ENCODE peak calls at places on chromosome 15, in seven cellular contexts. O is upper lobe of right lung, M is adrenal gland, P is spleen, K is tibial nerve, T is body of pancreas, J is uterus. L is an unnamed sample.
A peak's percentile ranks its signal among the peaks of the same experiment; 100 is the strongest.

GRCh38 chr15:50066202-50066601 is 52.8 kb downstream of the ATP8B4 start:
- DNase-seq in O (no peak), M (no peak), P (no peak), K (no peak), T (no peak), J (no peak), L (no peak)

GRCh38 chr15:66251065-66251789 is 2.3 kb downstream of the MEGF11 start:
- DNase-seq in O (no peak), M (no peak), P (no peak), K (no peak), T (no peak), J (no peak), L (no peak)

GRCh38 chr15:35673093-35673573 is 127.2 kb upstream of the DPH6 start:
- DNase-seq in O (no peak), M (no peak), P (no peak), K (no peak), T (no peak), J (no peak), L (no peak)

GRCh38 chr15:51030649-51031316 is 63.9 kb downstream of the TNFAIP8L3 start:
- DNase-seq in O (no peak), M (peak; percentile 64), P (no peak), K (no peak), T (peak; percentile 35), J (no peak), L (no peak)

GRCh38 chr15:94225616-94226015 is 5.7 kb upstream of the MCTP2 start:
- DNase-seq in O (no peak), M (no peak), P (no peak), K (no peak), T (no peak), J (no peak), L (no peak)

GRCh38 chr15:63891079-63891762 is 57.5 kb upstream of the HERC1 start:
- DNase-seq in O (peak; percentile 87), M (peak; percentile 80), P (peak; percentile 93), K (peak; percentile 71), T (peak; percentile 85), J (peak; percentile 66), L (peak; percentile 81)

GRCh38 chr15:84826369-84826823 is 9.2 kb downstream of the ALPK3 start:
- DNase-seq in O (no peak), M (no peak), P (no peak), K (peak; percentile 57), T (peak; percentile 84), J (no peak), L (no peak)

GRCh38 chr15:89416339-89417183 is 79.8 kb downstream of the RHCG start:
- DNase-seq in O (peak; percentile 80), M (peak; percentile 34), P (peak; percentile 86), K (peak; percentile 31), T (peak; percentile 81), J (peak; percentile 25), L (no peak)

GRCh38 chr15:46644493-46645481 is 1010.0 kb downstream of the SQOR start:
- DNase-seq in O (no peak), M (no peak), P (no peak), K (no peak), T (no peak), J (no peak), L (no peak)

GRCh38 chr15:62977952-62978811 is 64.4 kb upstream of the TPM1 start:
- DNase-seq in O (no peak), M (no peak), P (no peak), K (no peak), T (no peak), J (no peak), L (no peak)

GRCh38 chr15:99450896-99451358 is 114.9 kb upstream of the MEF2A start:
- DNase-seq in O (peak; percentile 78), M (peak; percentile 68), P (no peak), K (peak; percentile 47), T (peak; percentile 41), J (peak; percentile 76), L (peak; percentile 85)

GRCh38 chr15:48250640-48251076 is 44.6 kb downstream of the SLC12A1 start:
- DNase-seq in O (no peak), M (peak; percentile 27), P (no peak), K (peak; percentile 68), T (peak; percentile 12), J (no peak), L (no peak)

GRCh38 chr15:55552926-55553325 is 35.2 kb downstream of the PYGO1 start:
- DNase-seq in O (no peak), M (no peak), P (no peak), K (no peak), T (no peak), J (no peak), L (peak; percentile 26)

GRCh38 chr15:71748327-71748726 is 62.0 kb upstream of the NR2E3 start:
- DNase-seq in O (no peak), M (no peak), P (no peak), K (no peak), T (no peak), J (no peak), L (no peak)

GRCh38 chr15:82597815-82598214 is 49.3 kb downstream of the CPEB1 start:
- DNase-seq in O (no peak), M (no peak), P (no peak), K (no peak), T (no peak), J (no peak), L (no peak)

GRCh38 chr15:48016865-48017264 is 103.9 kb upstream of the SLC24A5 start:
- DNase-seq in O (no peak), M (no peak), P (no peak), K (no peak), T (no peak), J (no peak), L (no peak)

GRCh38 chr15:66147440-66147839 is 106.1 kb downstream of the MEGF11 start:
- DNase-seq in O (no peak), M (no peak), P (no peak), K (no peak), T (peak; percentile 56), J (no peak), L (no peak)

GRCh38 chr15:71386448-71387236 is 271.4 kb downstream of the THSD4 start:
- DNase-seq in O (no peak), M (no peak), P (no peak), K (peak; percentile 14), T (no peak), J (no peak), L (no peak)

DNA sequence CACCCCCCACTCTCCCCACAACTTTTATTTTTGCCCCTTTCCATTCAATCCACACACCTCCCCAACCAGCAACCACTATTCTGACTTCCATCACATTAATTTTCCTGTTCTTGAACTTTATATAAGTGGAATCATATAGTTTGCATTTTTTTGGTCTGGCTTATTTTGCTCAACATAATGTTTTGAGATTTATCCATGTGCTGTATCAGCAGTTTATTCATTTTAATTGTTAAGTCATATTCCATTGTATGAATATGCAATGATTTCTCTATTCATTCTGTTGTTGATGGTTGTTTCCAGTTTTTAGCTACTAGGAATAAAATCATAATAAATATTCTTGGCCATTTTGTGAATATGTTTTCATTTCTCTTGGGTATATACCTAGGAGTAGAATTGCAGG is 5.8 kb upstream of the SCAMP5 start:
- DNase-seq in O (no peak), M (no peak), P (no peak), K (no peak), T (no peak), J (no peak), L (no peak)
- H3K27me3 ChIP-seq in O (no peaks in the 10 kb centered on the region), M (no peaks in the 10 kb centered on the region), P (peaks cover 42% of the 10 kb centered on the region), K (no peaks in the 10 kb centered on the region), T (no peaks in the 10 kb centered on the region), J (no peaks in the 10 kb centered on the region), L (peaks cover 36% of the 10 kb centered on the region)

GRCh38 chr15:41933771-41934170 is 38.6 kb downstream of the EHD4 start:
- DNase-seq in O (no peak), M (no peak), P (no peak), K (no peak), T (peak; percentile 29), J (no peak), L (no peak)

GRCh38 chr15:41932101-41932500 is 38.2 kb upstream of the SPTBN5 start:
- DNase-seq in O (peak; percentile 45), M (no peak), P (no peak), K (no peak), T (no peak), J (no peak), L (no peak)

GRCh38 chr15:41932939-41933725 is 39.2 kb downstream of the EHD4 start:
- DNase-seq in O (peak; percentile 21), M (no peak), P (no peak), K (no peak), T (no peak), J (no peak), L (no peak)

GRCh38 chr15:41930867-41931222 is 37.0 kb upstream of the SPTBN5 start:
- DNase-seq in O (no peak), M (no peak), P (no peak), K (no peak), T (no peak), J (no peak), L (no peak)

DNA sequence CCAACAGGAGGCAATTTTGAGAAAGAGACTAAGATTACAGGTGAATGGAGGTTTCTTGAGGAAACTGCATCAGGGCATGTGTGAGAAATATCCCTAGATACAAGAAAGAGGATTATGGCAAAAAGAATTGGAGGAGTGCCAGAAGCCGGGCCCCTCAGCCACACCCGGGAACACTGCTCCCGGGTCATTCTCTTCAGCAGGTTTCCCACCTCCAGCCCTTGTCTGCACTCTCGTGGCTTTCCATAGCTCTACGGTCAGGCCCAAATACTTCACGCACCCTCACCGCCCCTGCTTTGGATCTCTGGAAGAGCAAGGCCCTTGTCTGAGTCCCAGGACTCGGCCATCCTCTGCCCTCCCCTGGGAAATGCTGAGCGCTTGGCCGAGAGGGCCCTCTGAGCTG is 38.7 kb upstream of the SPTBN5 start:
- DNase-seq in O (peak; percentile 47), M (no peak), P (no peak), K (no peak), T (no peak), J (no peak), L (no peak)
- H3K4me1 ChIP-seq in O (peaks cover 87% of the 10 kb centered on the region), M (peaks cover 6% of the 10 kb centered on the region), P (peaks cover 45% of the 10 kb centered on the region), K (peaks cover 83% of the 10 kb centered on the region), T (peaks cover 51% of the 10 kb centered on the region), J (no peaks in the 10 kb centered on the region), L (peaks cover 100% of the 10 kb centered on the region)

GRCh38 chr15:57751177-57751800 is 44.8 kb downstream of the POLR2M start:
- DNase-seq in O (no peak), M (no peak), P (no peak), K (no peak), T (no peak), J (no peak), L (no peak)
- H3K27me3 ChIP-seq in O (no peaks in the 10 kb centered on the region), M (no peaks in the 10 kb centered on the region), P (no peaks in the 10 kb centered on the region), K (no peaks in the 10 kb centered on the region), T (no peaks in the 10 kb centered on the region), J (no peaks in the 10 kb centered on the region), L (no peaks in the 10 kb centered on the region)

DNA sequence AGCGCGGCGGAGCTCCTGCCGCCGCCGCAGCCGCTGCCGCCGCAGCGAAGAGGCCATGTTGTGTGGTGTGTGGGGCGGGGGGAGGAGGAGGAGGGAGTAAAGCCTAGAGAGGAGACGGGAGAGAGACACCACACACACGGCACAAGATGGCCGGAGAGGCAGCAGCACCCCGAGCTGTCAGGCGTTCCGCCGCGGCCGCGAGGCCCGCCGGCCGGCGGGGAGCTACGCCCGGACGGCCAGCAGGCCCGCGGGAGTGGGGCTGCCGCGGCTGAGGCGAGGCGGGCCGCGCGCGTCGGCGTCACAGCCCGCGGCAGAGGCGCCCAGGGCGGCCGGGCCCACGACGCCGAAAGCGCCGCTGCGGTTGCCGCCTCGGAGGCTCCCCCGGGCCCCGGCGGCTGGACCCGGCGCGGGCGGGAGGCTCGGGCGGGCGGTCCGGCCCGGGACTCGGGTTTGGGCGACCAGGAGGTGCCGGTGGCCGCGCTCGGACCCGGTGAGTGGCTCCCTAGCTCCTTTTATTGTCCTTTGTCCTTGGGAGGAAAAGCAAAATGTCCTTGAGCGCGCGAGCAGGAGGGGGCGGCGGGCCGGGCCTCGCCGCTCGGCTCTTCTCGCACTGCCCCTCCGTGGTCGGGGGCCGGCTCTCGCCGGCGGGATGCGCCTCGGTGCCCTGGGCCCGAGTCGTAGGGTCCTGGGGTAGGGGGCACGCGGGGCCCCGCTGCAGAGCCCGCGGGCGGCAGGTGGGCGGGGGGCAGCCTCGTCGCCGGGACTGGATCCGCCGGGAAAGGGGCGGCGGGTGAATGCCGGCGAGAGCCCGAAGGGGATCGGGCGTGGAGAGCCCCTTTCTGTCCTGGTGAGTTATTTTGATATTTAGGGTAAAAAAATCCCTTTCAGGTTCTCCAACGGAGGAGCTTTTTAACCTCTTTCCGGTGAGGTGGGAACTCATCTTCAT is 17.2 kb upstream of the CHD2 start:
- DNase-seq in O (peak; percentile 77), M (peak; percentile 67), P (peak; percentile 91), K (peak; percentile 93), T (peak; percentile 53), J (peak; percentile 38), L (peak; percentile 28)
- H3K4me1 ChIP-seq in O (peaks cover 42% of the 10 kb centered on the region), M (peaks cover 31% of the 10 kb centered on the region), P (peaks cover 37% of the 10 kb centered on the region), K (peaks cover 37% of the 10 kb centered on the region), T (peaks cover 46% of the 10 kb centered on the region), J (no peaks in the 10 kb centered on the region), L (peaks cover 77% of the 10 kb centered on the region)